ENCODE peak calls at places on chromosomes 1 and 21, in six cellular contexts. H is K562, P is Calu3, F is stomach, V is AG09309, D is chondrocyte. J is an unnamed sample.

GRCh38 chr1:192654607-192655389 is 18.9 kb downstream of the RGS13 start:
- DNase-seq in H (no peak), V (no peak), F (no peak), P (no peak), D (no peak), J (no peak)

GRCh38 chr1:17883136-17883535 is 128.0 kb downstream of the ACTL8 start:
- DNase-seq in P (no peak), V (no peak), H (no peak), F (no peak), D (no peak), J (no peak)

GRCh38 chr1:175237389-175237788 is 44.8 kb upstream of the KIAA0040 start:
- DNase-seq in H (no peak), D (no peak), V (no peak), P (no peak), F (no peak), J (no peak)

GRCh38 chr1:208500379-208500778 is 256.2 kb upstream of the PLXNA2 start:
- DNase-seq in H (no peak), V (no peak), F (no peak), P (no peak), D (no peak), J (no peak)

GRCh38 chr1:113940365-113941244 is 11.5 kb downstream of the HIPK1 start:
- DNase-seq in H (no peak), D (no peak), F (no peak), V (no peak), P (no peak), J (no peak)

GRCh38 chr1:54547601-54548388 is at the start of gene ACOT11:
- DNase-seq in D (no peak), H (no peak), P (peak), F (peak), V (no peak), J (no peak)

GRCh38 chr1:72186733-72187307 is 95.5 kb downstream of the NEGR1 start:
- DNase-seq in P (no peak), V (no peak), D (no peak), F (no peak), H (no peak), J (peak)

GRCh38 chr1:180515857-180516388 is 13.5 kb upstream of the ACBD6 start:
- DNase-seq in D (no peak), H (peak), F (peak), V (peak), P (peak), J (peak)

GRCh38 chr1:151759241-151759640 is 4.1 kb downstream of the MRPL9 start:
- DNase-seq in H (no peak), V (no peak), P (no peak), F (no peak), D (no peak), J (no peak)

GRCh38 chr1:84617349-84617748 is 43.1 kb upstream of the CTBS start:
- DNase-seq in D (no peak), V (no peak), P (no peak), F (no peak), H (no peak), J (no peak)

GRCh38 chr1:241551759-241552638 is 19.8 kb downstream of the KMO start:
- DNase-seq in D (no peak), H (peak), V (no peak), F (no peak), P (no peak), J (no peak)

GRCh38 chr1:166489670-166490436 is 323.1 kb upstream of the FAM78B start:
- DNase-seq in F (no peak), P (peak), H (peak), V (no peak), D (no peak), J (no peak)

GRCh38 chr21:31335957-31336738 is 7.9 kb downstream of the TIAM1 start:
- DNase-seq in F (no peak), H (no peak), D (no peak), P (no peak), V (peak), J (peak)

GRCh38 chr1:109399326-109399957 is 1.7 kb upstream of the SORT1 start:
- DNase-seq in P (peak), D (no peak), F (no peak), H (peak), V (no peak), J (peak)

GRCh38 chr1:24216254-24216653 is 29.2 kb upstream of the IFNLR1 start:
- DNase-seq in P (no peak), D (no peak), V (no peak), F (peak), H (no peak), J (no peak)

GRCh38 chr1:19447550-19447949 is 37.8 kb downstream of the CAPZB start:
- DNase-seq in V (no peak), P (no peak), D (no peak), F (no peak), H (no peak), J (no peak)

GRCh38 chr21:41653944-41654625 is 112.8 kb downstream of the RIPK4 start:
- DNase-seq in H (no peak), V (peak), P (no peak), D (no peak), F (no peak), J (no peak)

GRCh38 chr1:118247593-118247992 is 62.6 kb upstream of the SPAG17 start:
- DNase-seq in F (no peak), V (no peak), P (no peak), D (no peak), H (peak), J (no peak)

GRCh38 chr1:192232859-192233417 is 74.7 kb downstream of the RGS18 start:
- DNase-seq in F (no peak), V (no peak), D (no peak), H (no peak), P (no peak), J (no peak)

GRCh38 chr1:168653567-168653966 is 75.4 kb downstream of the DPT start:
- DNase-seq in V (no peak), F (no peak), H (no peak), D (no peak), P (no peak), J (no peak)

GRCh38 chr1:183757061-183757460 is 47.9 kb upstream of the RGL1 start:
- DNase-seq in D (no peak), P (no peak), V (peak), F (no peak), H (no peak), J (peak)

GRCh38 chr1:117928881-117929339 is 511 bp downstream of the GDAP2 start:
- DNase-seq in D (peak), H (peak), F (peak), V (no peak), P (peak), J (peak)

GRCh38 chr1:48697066-48697707 is 79.5 kb downstream of the BEND5 start:
- DNase-seq in D (no peak), V (no peak), F (peak), P (peak), H (peak), J (no peak)

GRCh38 chr1:154962238-154962678 is 676 bp upstream of the PYGO2 start:
- DNase-seq in F (no peak), D (peak), P (no peak), H (peak), V (no peak), J (no peak)

GRCh38 chr1:37398096-37398495 is 76.3 kb upstream of the ZC3H12A start:
- DNase-seq in V (no peak), H (no peak), P (no peak), F (no peak), D (no peak), J (no peak)

GRCh38 chr21:31218830-31219608 is 125.0 kb downstream of the TIAM1 start:
- DNase-seq in D (no peak), P (no peak), V (no peak), F (peak), H (no peak), J (peak)

GRCh38 chr21:33132054-33132453 is 62.1 kb downstream of the OLIG1 start:
- DNase-seq in P (no peak), H (no peak), V (no peak), D (no peak), F (no peak), J (no peak)
- TF ChIP-seq CTCF in P (no peak), H (peak), V (no peak), D (peak), F (no peak), J (peak)

GRCh38 chr1:29985376-29985945 is 737.9 kb downstream of the MATN1 start:
- DNase-seq in P (peak), D (no peak), V (no peak), F (no peak), H (no peak), J (no peak)

GRCh38 chr1:29981586-29982239 is 741.7 kb downstream of the MATN1 start:
- DNase-seq in D (no peak), V (no peak), F (no peak), P (no peak), H (no peak), J (no peak)

GRCh38 chr1:29984544-29985375 is 738.6 kb downstream of the MATN1 start:
- DNase-seq in D (no peak), V (no peak), H (no peak), F (no peak), P (peak), J (no peak)

GRCh38 chr1:29984107-29984506 is 739.3 kb downstream of the MATN1 start:
- DNase-seq in V (no peak), P (no peak), D (no peak), F (no peak), H (no peak), J (no peak)

DNA sequence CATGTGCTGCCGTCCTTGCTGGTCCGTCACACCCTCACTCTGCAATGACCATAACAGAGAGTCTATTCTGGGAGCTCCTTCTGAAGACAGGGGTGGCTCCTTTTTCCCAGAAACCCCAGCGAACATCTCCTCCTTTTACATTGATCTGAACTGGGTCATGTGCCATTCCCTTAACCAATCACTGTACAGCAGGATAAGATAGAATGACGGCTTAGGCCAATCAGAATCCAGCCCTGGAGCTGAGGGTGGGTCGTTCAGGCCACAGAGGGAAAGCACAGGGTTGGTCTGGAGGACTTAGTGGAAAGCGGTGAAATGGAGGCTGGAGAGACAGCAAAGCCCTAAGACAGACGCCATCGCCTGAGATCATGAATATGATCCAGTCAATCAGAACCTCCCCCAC is 740.0 kb downstream of the MATN1 start:
- DNase-seq in H (no peak), F (no peak), P (no peak), D (no peak), V (no peak), J (no peak)
- TF ChIP-seq CTCF in H (no peak), F (no peak), P (no peak), D (no peak), V (no peak), J (no peak)

DNA sequence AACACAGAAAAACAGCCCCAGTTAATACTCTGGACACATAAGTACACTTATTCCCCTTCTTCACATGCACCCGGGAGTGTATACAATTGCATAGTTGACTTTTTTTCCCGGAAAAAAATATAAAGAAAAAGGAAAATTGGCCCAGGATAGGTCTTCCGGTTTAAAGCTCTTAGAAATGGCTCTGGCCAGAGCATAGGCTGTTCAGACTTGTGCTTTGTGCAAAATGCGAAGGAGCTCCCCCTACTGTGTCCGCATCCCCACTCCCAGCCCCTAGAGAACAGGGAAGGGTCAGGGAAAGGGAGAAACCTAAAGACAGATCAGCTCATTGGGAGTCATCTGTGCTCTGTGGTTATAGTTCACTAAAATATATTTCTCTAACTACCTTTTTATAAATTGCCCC is 5.5 kb upstream of the MTMR11 start:
- DNase-seq in P (no peak), V (no peak), H (peak), D (no peak), F (no peak), J (no peak)
- TF ChIP-seq CTCF in P (no peak), V (peak), H (peak), D (peak), F (no peak), J (peak)

DNA sequence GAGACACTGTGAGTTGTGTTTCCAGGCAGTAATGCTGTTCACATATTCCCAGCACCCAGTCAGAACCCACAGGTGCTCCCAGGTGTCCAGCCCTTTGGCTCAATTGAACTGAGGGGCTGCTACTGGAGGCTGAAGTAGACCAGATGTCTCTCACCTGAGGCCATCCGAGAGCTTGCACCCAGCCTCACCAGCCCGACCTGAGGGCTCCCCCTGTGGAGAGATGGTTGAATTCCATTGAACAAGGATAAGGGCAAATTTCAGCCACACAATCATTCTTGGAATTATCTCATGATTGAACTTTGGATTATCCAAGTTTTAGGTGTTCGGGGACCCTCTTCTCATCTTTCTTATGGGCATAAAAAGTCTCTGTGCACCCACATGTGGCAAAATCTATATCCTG is 52.1 kb downstream of the OBSCN start:
- DNase-seq in V (no peak), F (no peak), P (no peak), H (peak), D (no peak), J (no peak)
- TF ChIP-seq CTCF in V (peak), F (no peak), P (no peak), H (peak), D (no peak), J (no peak)

GRCh38 chr21:15224346-15225086 is 159.7 kb upstream of the NRIP1 start:
- DNase-seq in H (no peak), D (no peak), P (peak), F (no peak), V (peak), J (no peak)

GRCh38 chr21:15219866-15220265 is 155.1 kb upstream of the NRIP1 start:
- DNase-seq in P (peak), V (no peak), F (no peak), H (no peak), D (no peak), J (no peak)

GRCh38 chr21:15222711-15223110 is 157.9 kb upstream of the NRIP1 start:
- DNase-seq in H (no peak), F (no peak), D (no peak), P (no peak), V (no peak), J (no peak)

GRCh38 chr21:15221799-15222386 is 157.1 kb upstream of the NRIP1 start:
- DNase-seq in H (peak), P (peak), F (no peak), V (no peak), D (no peak), J (no peak)
- TF ChIP-seq CTCF in H (no peak), P (no peak), F (no peak), V (no peak), D (no peak), J (no peak)

DNA sequence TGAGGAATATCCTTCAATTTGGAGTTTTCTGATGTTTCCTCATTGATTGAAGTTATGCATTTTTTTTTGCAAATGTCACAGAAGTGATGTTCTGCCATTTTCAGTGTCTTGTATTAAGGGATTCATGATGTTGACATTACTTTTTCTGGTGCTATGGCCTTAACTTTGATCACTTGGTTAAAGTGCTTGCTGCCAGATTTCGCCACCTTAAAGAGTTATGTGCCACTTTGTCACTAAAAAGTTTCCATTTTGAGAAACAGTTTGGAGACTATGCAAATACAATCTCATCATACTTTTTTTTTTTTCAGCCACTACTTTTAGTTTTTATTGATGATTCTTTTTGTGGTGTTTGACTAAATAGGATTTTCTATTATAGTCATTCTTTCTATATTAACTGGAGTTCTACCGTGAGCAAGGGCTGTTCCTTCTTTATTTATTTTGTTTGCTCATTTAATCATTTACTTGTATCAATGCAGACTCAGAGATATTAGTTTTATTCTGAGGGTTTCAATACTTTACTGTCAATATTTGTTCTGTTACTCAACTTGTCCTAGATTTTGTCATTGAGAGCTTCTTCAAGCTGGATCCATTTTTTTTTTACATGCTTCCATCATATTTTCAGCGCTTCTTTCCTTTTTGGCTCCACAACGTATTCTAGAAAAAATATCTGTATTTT is 3.2 kb downstream of the GBP7 start:
- DNase-seq in P (no peak), D (no peak), V (no peak), H (no peak), F (no peak), J (no peak)
- TF ChIP-seq CTCF in P (no peak), D (no peak), V (no peak), H (no peak), F (no peak), J (no peak)

DNA sequence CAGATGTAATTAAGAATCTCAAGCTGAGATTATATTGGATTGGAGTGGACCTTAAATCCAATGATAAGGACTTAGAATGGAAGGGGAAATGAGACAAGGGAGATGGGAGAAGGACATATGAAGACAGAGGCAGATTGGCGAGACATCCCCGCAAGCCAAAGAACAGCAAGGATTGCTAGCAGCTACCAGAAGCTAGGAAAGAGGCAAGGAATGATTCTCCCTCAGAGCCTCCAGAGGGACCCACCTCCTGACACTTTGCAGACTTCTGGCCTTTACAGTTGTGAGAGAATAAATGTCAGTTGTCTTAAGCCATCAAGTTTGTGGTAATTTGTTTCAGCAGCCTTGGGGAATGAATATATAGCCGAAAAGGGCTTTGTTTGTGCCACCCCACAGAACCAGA is 20.7 kb downstream of the METTL13 start:
- DNase-seq in P (no peak), D (no peak), H (no peak), F (no peak), V (no peak), J (no peak)
- TF ChIP-seq CTCF in P (no peak), D (no peak), H (no peak), F (no peak), V (no peak), J (no peak)